ENCODE peak calls at places on chromosomes 2 and 18, in nine cellular contexts. One of them, this sample, is unnamed.

GRCh38 chr2:3870222-3870621 is 166.8 kb downstream of the DCDC2C start:
- DNase-seq in iPS-NIHi11: no peak
- DNase-seq in T-cell: no peak
- DNase-seq in ACHN: no peak
- DNase-seq in T-helper 2 cell: no peak
- DNase-seq in activated effector memory CD4-positive, alpha-beta T cell treated with anti-CD3 and anti-CD28 coated beads, Interleukin-2, amount 50 U/mL, for 16 hours: no peak
- DNase-seq in endothelial cell: no peak
- DNase-seq in posterior vena cava: no peak
- DNase-seq in NAMALWA: no peak
- DNase-seq in this sample: no peak

GRCh38 chr2:42800981-42801380 is 8.6 kb upstream of the HAAO start:
- DNase-seq in T-helper 2 cell: no peak
- DNase-seq in activated effector memory CD4-positive, alpha-beta T cell treated with anti-CD3 and anti-CD28 coated beads, Interleukin-2, amount 50 U/mL, for 16 hours: no peak
- DNase-seq in endothelial cell: no peak
- DNase-seq in NAMALWA: no peak
- DNase-seq in iPS-NIHi11: no peak
- DNase-seq in T-cell: no peak
- DNase-seq in ACHN: no peak
- DNase-seq in posterior vena cava: no peak
- DNase-seq in this sample: no peak

GRCh38 chr2:70087703-70088507 is 628 bp downstream of the PCBP1 start:
- DNase-seq in posterior vena cava: peak; percentile 88
- DNase-seq in T-cell: no peak
- DNase-seq in iPS-NIHi11: peak; percentile 19
- DNase-seq in T-helper 2 cell: no peak
- DNase-seq in ACHN: peak; percentile 59
- DNase-seq in activated effector memory CD4-positive, alpha-beta T cell treated with anti-CD3 and anti-CD28 coated beads, Interleukin-2, amount 50 U/mL, for 16 hours: peak; percentile 81
- DNase-seq in NAMALWA: peak; percentile 47
- DNase-seq in endothelial cell: peak; percentile 41
- DNase-seq in this sample: peak; percentile 39

GRCh38 chr2:201228271-201228911 is 31.9 kb upstream of the CASP8 start:
- DNase-seq in ACHN: no peak
- DNase-seq in activated effector memory CD4-positive, alpha-beta T cell treated with anti-CD3 and anti-CD28 coated beads, Interleukin-2, amount 50 U/mL, for 16 hours: peak; percentile 6
- DNase-seq in posterior vena cava: no peak
- DNase-seq in T-helper 2 cell: no peak
- DNase-seq in endothelial cell: no peak
- DNase-seq in NAMALWA: no peak
- DNase-seq in iPS-NIHi11: no peak
- DNase-seq in T-cell: no peak
- DNase-seq in this sample: no peak

GRCh38 chr2:102708847-102709559 is 52.8 kb upstream of the TMEM182 start:
- DNase-seq in ACHN: no peak
- DNase-seq in posterior vena cava: no peak
- DNase-seq in activated effector memory CD4-positive, alpha-beta T cell treated with anti-CD3 and anti-CD28 coated beads, Interleukin-2, amount 50 U/mL, for 16 hours: no peak
- DNase-seq in T-cell: no peak
- DNase-seq in NAMALWA: no peak
- DNase-seq in T-helper 2 cell: no peak
- DNase-seq in endothelial cell: no peak
- DNase-seq in iPS-NIHi11: peak; percentile 26
- DNase-seq in this sample: no peak

GRCh38 chr18:55586841-55587240 is 1.2 kb downstream of the TCF4 start:
- DNase-seq in ACHN: no peak
- DNase-seq in endothelial cell: no peak
- DNase-seq in posterior vena cava: no peak
- DNase-seq in activated effector memory CD4-positive, alpha-beta T cell treated with anti-CD3 and anti-CD28 coated beads, Interleukin-2, amount 50 U/mL, for 16 hours: no peak
- DNase-seq in T-cell: no peak
- DNase-seq in T-helper 2 cell: no peak
- DNase-seq in NAMALWA: peak; percentile 61
- DNase-seq in iPS-NIHi11: no peak
- DNase-seq in this sample: peak; percentile 5

GRCh38 chr2:217857624-217858506 is 144.9 kb downstream of the TNS1 start:
- DNase-seq in posterior vena cava: peak; percentile 83
- DNase-seq in endothelial cell: no peak
- DNase-seq in activated effector memory CD4-positive, alpha-beta T cell treated with anti-CD3 and anti-CD28 coated beads, Interleukin-2, amount 50 U/mL, for 16 hours: no peak
- DNase-seq in T-cell: no peak
- DNase-seq in NAMALWA: no peak
- DNase-seq in iPS-NIHi11: no peak
- DNase-seq in ACHN: no peak
- DNase-seq in T-helper 2 cell: no peak
- DNase-seq in this sample: no peak

GRCh38 chr2:205369813-205370212 is 312.5 kb upstream of the NRP2 start:
- DNase-seq in ACHN: no peak
- DNase-seq in endothelial cell: no peak
- DNase-seq in activated effector memory CD4-positive, alpha-beta T cell treated with anti-CD3 and anti-CD28 coated beads, Interleukin-2, amount 50 U/mL, for 16 hours: no peak
- DNase-seq in T-helper 2 cell: no peak
- DNase-seq in posterior vena cava: no peak
- DNase-seq in T-cell: no peak
- DNase-seq in NAMALWA: no peak
- DNase-seq in iPS-NIHi11: no peak
- DNase-seq in this sample: no peak

GRCh38 chr2:236499691-236500573 is 69.7 kb upstream of the ACKR3 start:
- DNase-seq in T-helper 2 cell: no peak
- DNase-seq in T-cell: no peak
- DNase-seq in NAMALWA: no peak
- DNase-seq in posterior vena cava: no peak
- DNase-seq in activated effector memory CD4-positive, alpha-beta T cell treated with anti-CD3 and anti-CD28 coated beads, Interleukin-2, amount 50 U/mL, for 16 hours: no peak
- DNase-seq in ACHN: no peak
- DNase-seq in iPS-NIHi11: no peak
- DNase-seq in endothelial cell: no peak
- DNase-seq in this sample: no peak

GRCh38 chr2:85844486-85844885 is 44.3 kb downstream of the ST3GAL5 start:
- DNase-seq in T-helper 2 cell: no peak
- DNase-seq in iPS-NIHi11: no peak
- DNase-seq in ACHN: no peak
- DNase-seq in posterior vena cava: no peak
- DNase-seq in T-cell: no peak
- DNase-seq in NAMALWA: no peak
- DNase-seq in activated effector memory CD4-positive, alpha-beta T cell treated with anti-CD3 and anti-CD28 coated beads, Interleukin-2, amount 50 U/mL, for 16 hours: no peak
- DNase-seq in endothelial cell: no peak
- DNase-seq in this sample: no peak

GRCh38 chr18:49970288-49970687 is 157.0 kb upstream of the ACAA2 start:
- DNase-seq in posterior vena cava: no peak
- DNase-seq in endothelial cell: no peak
- DNase-seq in T-cell: no peak
- DNase-seq in iPS-NIHi11: no peak
- DNase-seq in T-helper 2 cell: no peak
- DNase-seq in NAMALWA: no peak
- DNase-seq in ACHN: no peak
- DNase-seq in activated effector memory CD4-positive, alpha-beta T cell treated with anti-CD3 and anti-CD28 coated beads, Interleukin-2, amount 50 U/mL, for 16 hours: no peak
- DNase-seq in this sample: no peak

GRCh38 chr2:136068828-136069227 is 49.1 kb downstream of the CXCR4 start:
- DNase-seq in ACHN: no peak
- DNase-seq in NAMALWA: no peak
- DNase-seq in endothelial cell: no peak
- DNase-seq in iPS-NIHi11: no peak
- DNase-seq in activated effector memory CD4-positive, alpha-beta T cell treated with anti-CD3 and anti-CD28 coated beads, Interleukin-2, amount 50 U/mL, for 16 hours: no peak
- DNase-seq in posterior vena cava: no peak
- DNase-seq in T-helper 2 cell: no peak
- DNase-seq in T-cell: no peak
- DNase-seq in this sample: no peak

This sample was measured in DMS153.